ENCODE peak calls at places on chromosomes 5 and 9, in six cellular contexts. B is cardiac muscle cell, X is fibroblast of lung, G is uterus, L is caudate nucleus, C is stomach. P is an unnamed sample.

GRCh38 chr9:132409828-132410528 is at the start of gene CFAP77:
- DNase-seq in B (peak; percentile 70), X (peak; percentile 55), G (peak; percentile 26), L (no peak), C (peak; percentile 42), P (no peak)

GRCh38 chr5:132064738-132065331 is 4.4 kb downstream of the IL3 start:
- DNase-seq in B (peak; percentile 81), X (peak; percentile 74), G (peak; percentile 52), L (peak; percentile 20), C (peak; percentile 74), P (peak; percentile 78)

GRCh38 chr9:115006660-115007059 is 76.3 kb upstream of the TNFSF8 start:
- DNase-seq in B (no peak), X (peak; percentile 76), G (no peak), L (no peak), C (no peak), P (no peak)

GRCh38 chr5:169161022-169161680 is 139.8 kb downstream of the SLIT3 start:
- DNase-seq in B (peak; percentile 93), X (peak; percentile 80), G (peak; percentile 87), L (peak; percentile 48), C (no peak), P (peak; percentile 75)

GRCh38 chr5:171422902-171423663 is 3.6 kb downstream of the FGF18 start:
- DNase-seq in B (no peak), X (no peak), G (no peak), L (no peak), C (peak; percentile 23), P (no peak)

GRCh38 chr9:137474271-137474670 is 15.1 kb upstream of the NSMF start:
- DNase-seq in B (no peak), X (no peak), G (no peak), L (no peak), C (no peak), P (no peak)

GRCh38 chr5:139893873-139894272 is 98.3 kb downstream of the PSD2 start:
- DNase-seq in B (no peak), X (no peak), G (no peak), L (no peak), C (no peak), P (no peak)

GRCh38 chr5:14615365-14615764 is 33.8 kb downstream of the OTULINL start:
- DNase-seq in B (no peak), X (no peak), G (no peak), L (no peak), C (no peak), P (no peak)

GRCh38 chr5:122120957-122121356 is 8.4 kb upstream of the ZNF474 start:
- DNase-seq in B (no peak), X (no peak), G (no peak), L (no peak), C (no peak), P (no peak)

GRCh38 chr9:109286571-109286977 is 34.3 kb downstream of the EPB41L4B start:
- DNase-seq in B (no peak), X (peak; percentile 5), G (no peak), L (no peak), C (no peak), P (no peak)

GRCh38 chr5:72363146-72363802 is 43.1 kb downstream of the PTCD2 start:
- DNase-seq in B (no peak), X (peak; percentile 77), G (no peak), L (peak; percentile 60), C (no peak), P (no peak)

GRCh38 chr5:69048233-69048632 is 45.6 kb upstream of the SLC30A5 start:
- DNase-seq in B (peak; percentile 5), X (peak; percentile 7), G (no peak), L (peak; percentile 3), C (no peak), P (no peak)

GRCh38 chr5:80600943-80601693 is 31.0 kb upstream of the ANKRD34B start:
- DNase-seq in B (no peak), X (no peak), G (no peak), L (no peak), C (no peak), P (no peak)

GRCh38 chr5:1543398-1544293 is 19.9 kb upstream of the LPCAT1 start:
- DNase-seq in B (no peak), X (no peak), G (peak; percentile 9), L (no peak), C (no peak), P (no peak)

GRCh38 chr9:93223241-93224180 is 39.6 kb downstream of the WNK2 start:
- DNase-seq in B (no peak), X (peak; percentile 70), G (no peak), L (no peak), C (no peak), P (no peak)

GRCh38 chr9:126698251-126698650 is 84.5 kb downstream of the LMX1B start:
- DNase-seq in B (no peak), X (no peak), G (no peak), L (no peak), C (no peak), P (no peak)

GRCh38 chr5:170200876-170201275 is 31.9 kb upstream of the C5orf58 start:
- DNase-seq in B (no peak), X (no peak), G (no peak), L (no peak), C (no peak), P (no peak)

GRCh38 chr5:113807384-113808053 is 294.0 kb downstream of the YTHDC2 start:
- DNase-seq in B (peak; percentile 28), X (peak; percentile 33), G (peak; percentile 45), L (peak; percentile 58), C (no peak), P (no peak)

GRCh38 chr9:14428781-14429230 is 114.9 kb upstream of the NFIB start:
- DNase-seq in B (peak; percentile 89), X (peak; percentile 84), G (peak; percentile 70), L (peak; percentile 43), C (peak; percentile 66), P (peak; percentile 69)

GRCh38 chr9:125829743-125830142 is 82.6 kb downstream of the PBX3 start:
- DNase-seq in B (no peak), X (peak; percentile 40), G (no peak), L (peak; percentile 74), C (peak; percentile 35), P (peak; percentile 26)

GRCh38 chr9:128702949-128703615 is 779 bp downstream of the PKN3 start:
- DNase-seq in B (peak; percentile 36), X (no peak), G (peak; percentile 33), L (no peak), C (no peak), P (peak; percentile 73)

GRCh38 chr9:125889122-125889523 is 141.9 kb downstream of the PBX3 start:
- DNase-seq in B (peak; percentile 20), X (peak; percentile 46), G (peak; percentile 27), L (peak; percentile 59), C (no peak), P (peak; percentile 30)

GRCh38 chr5:76724871-76725270 is 8.9 kb downstream of the F2R start:
- DNase-seq in B (no peak), X (no peak), G (no peak), L (no peak), C (no peak), P (no peak)

GRCh38 chr5:74421365-74421764 is 219.2 kb downstream of the ENC1 start:
- DNase-seq in B (no peak), X (no peak), G (no peak), L (no peak), C (no peak), P (no peak)

GRCh38 chr5:56350030-56350594 is 117.0 kb upstream of the ANKRD55 start:
- DNase-seq in B (no peak), X (no peak), G (no peak), L (no peak), C (no peak), P (no peak)

GRCh38 chr9:93316726-93317494 is 133.0 kb downstream of the WNK2 start:
- DNase-seq in B (no peak), X (no peak), G (no peak), L (no peak), C (no peak), P (peak; percentile 53)

GRCh38 chr9:133225171-133226011 is 16.3 kb upstream of the OBP2B start:
- DNase-seq in B (no peak), X (no peak), G (no peak), L (no peak), C (peak; percentile 18), P (no peak)

GRCh38 chr5:179251276-179251969 is 93.8 kb downstream of the ADAMTS2 start:
- DNase-seq in B (no peak), X (no peak), G (peak; percentile 3), L (no peak), C (no peak), P (no peak)

GRCh38 chr5:141420855-141421488 is at the start of gene PCDHGA11:
- DNase-seq in B (no peak), X (peak; percentile 75), G (no peak), L (no peak), C (no peak), P (peak; percentile 47)

GRCh38 chr5:156824800-156825199 is 25.3 kb upstream of the PPP1R2B start:
- DNase-seq in B (peak; percentile 50), X (peak; percentile 53), G (no peak), L (peak; percentile 13), C (no peak), P (no peak)

GRCh38 chr9:111599092-111599947 is at the start of gene PTGR1:
- DNase-seq in B (peak; percentile 85), X (peak; percentile 87), G (peak; percentile 87), L (peak; percentile 71), C (peak; percentile 76), P (peak; percentile 82)
- H3K27ac ChIP-seq in B (peak within 1 kb of the TSS; percentile 53), X (peak within 1 kb of the TSS; percentile 81), G (peak within 1 kb of the TSS; percentile 83), L (peak within 1 kb of the TSS; percentile 6), C (peak within 1 kb of the TSS; percentile 88), P (peak within 1 kb of the TSS; percentile 82)

GRCh38 chr9:16152276-16153065 is 599.6 kb downstream of the CCDC171 start:
- DNase-seq in B (peak; percentile 35), X (no peak), G (no peak), L (no peak), C (no peak), P (no peak)
- H3K27ac ChIP-seq in B (peak overlapping the region; percentile 55), X (no peak overlapping the region), G (peak overlapping the region; percentile 72), L (no peak overlapping the region), C (no peak overlapping the region), P (no peak overlapping the region)

GRCh38 chr9:130870491-130871381 is 25.9 kb downstream of the QRFP start:
- DNase-seq in B (no peak), X (no peak), G (no peak), L (no peak), C (no peak), P (no peak)
- H3K27ac ChIP-seq in B (peak overlapping the region; percentile 42), X (no peak overlapping the region), G (no peak overlapping the region), L (no peak overlapping the region), C (no peak overlapping the region), P (no peak overlapping the region)

DNA sequence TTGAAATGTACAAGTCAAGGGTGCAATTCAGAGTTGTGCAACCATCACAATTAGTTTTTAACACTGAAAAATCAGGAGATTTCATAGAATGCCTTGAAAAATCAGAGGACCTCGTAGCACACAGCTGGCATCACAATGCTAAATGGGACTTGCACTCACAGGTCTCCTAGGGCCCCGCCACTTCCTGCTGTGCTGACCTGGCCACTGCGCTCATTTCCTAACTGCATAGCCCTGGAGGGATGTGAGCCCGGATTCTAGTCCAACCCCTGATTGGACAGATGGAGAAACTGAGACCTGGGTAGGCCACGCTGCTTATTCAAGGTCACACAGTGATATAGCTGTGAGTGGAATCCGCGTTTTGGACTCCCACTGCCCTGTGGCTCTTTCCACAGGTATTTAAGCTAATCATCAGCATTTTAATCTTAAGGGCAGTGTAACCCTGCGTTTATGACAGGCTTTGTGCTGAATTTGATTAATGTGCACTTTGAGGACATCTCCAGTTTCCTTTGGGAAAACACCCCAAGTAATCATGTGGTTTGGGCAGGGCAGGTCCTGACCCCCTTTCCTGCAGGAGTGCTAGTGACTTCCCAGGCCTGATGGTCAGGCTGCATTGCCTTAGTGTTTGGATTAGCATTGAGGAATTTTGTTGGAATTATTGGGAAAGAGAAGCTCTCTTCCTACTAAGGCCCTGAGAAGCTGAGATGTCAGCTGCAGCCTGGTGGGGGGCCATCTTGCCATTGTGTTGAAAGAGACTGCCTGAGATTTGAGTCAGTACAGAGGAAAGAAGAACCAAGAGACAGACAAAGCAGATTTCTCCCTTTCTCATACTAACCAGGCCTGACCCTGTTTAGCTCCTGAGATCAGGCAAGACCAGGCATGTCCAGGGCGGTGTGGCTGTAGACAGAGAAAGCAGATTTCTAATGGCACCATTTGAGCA is 36.2 kb downstream of the STC2 start:
- DNase-seq in B (no peak), X (peak; percentile 36), G (no peak), L (no peak), C (no peak), P (no peak)
- H3K27ac ChIP-seq in B (peak overlapping the region; percentile 79), X (no peak overlapping the region), G (no peak overlapping the region), L (no peak overlapping the region), C (no peak overlapping the region), P (no peak overlapping the region)

P was measured in tibial artery.